ENCODE peak calls at places on chromosomes 12 and 14, in nine cellular contexts. H is T-helper 2 cell; W is SW480; G is Kasumi-1; E is stimulated activated CD4-positive, alpha-beta T cell treated with anti-CD3 and anti-CD28 coated beads, Interleukin-12 subunit alpha, Interleukin-12 subunit beta, amount 100 ng/mL, for 48 hours; K is posterior cingulate gyrus; X is stimulated activated CD8-positive, alpha-beta memory T cell treated with anti-CD3 and anti-CD28 coated beads, Interleukin-7, amount 100 ng/mL, for 1 hour; B is NCI-H1105; F is BE2C. L is an unnamed sample.

GRCh38 chr12:27975222-27976136 is 2.9 kb upstream of the PTHLH start:
- DNase-seq in E (no peak), B (no peak), G (peak; percentile 53), H (no peak), F (peak; percentile 36), K (no peak), W (no peak), X (no peak), L (peak; percentile 73)

GRCh38 chr12:122721057-122721545 is 4.5 kb upstream of the HCAR3 start:
- DNase-seq in B (no peak), F (no peak), K (no peak), E (no peak), G (no peak), H (no peak), X (no peak), W (no peak), L (no peak)

GRCh38 chr14:94423465-94424056 is 29.0 kb downstream of the SERPINA11 start:
- DNase-seq in B (no peak), E (peak; percentile 44), W (peak; percentile 77), K (peak; percentile 89), G (peak; percentile 75), H (no peak), X (peak; percentile 2), F (peak; percentile 72), L (peak; percentile 75)

GRCh38 chr12:34033628-34034296 is 11.5 kb downstream of the ALG10 start:
- DNase-seq in B (peak; percentile 14), K (no peak), W (peak; percentile 28), F (no peak), H (no peak), E (no peak), X (no peak), G (peak; percentile 55), L (no peak)

GRCh38 chr12:119544780-119545625 is 48.6 kb upstream of the TMEM233 start:
- DNase-seq in E (peak; percentile 28), W (peak; percentile 31), H (no peak), F (peak; percentile 71), K (peak; percentile 85), G (peak; percentile 79), X (peak; percentile 9), B (peak; percentile 76), L (peak; percentile 38)

GRCh38 chr14:103071544-103072251 is 12.3 kb upstream of the LBHD2 start:
- DNase-seq in H (no peak), X (no peak), B (no peak), E (no peak), G (no peak), K (peak; percentile 55), W (no peak), F (no peak), L (peak; percentile 90)

GRCh38 chr12:96323906-96324305 is 76.3 kb downstream of the CDK17 start:
- DNase-seq in W (no peak), H (no peak), F (no peak), E (no peak), X (no peak), G (no peak), K (no peak), B (no peak), L (no peak)

GRCh38 chr12:127548123-127548553 is 718.8 kb upstream of the TMEM132C start:
- DNase-seq in H (no peak), K (no peak), X (no peak), G (no peak), E (no peak), F (no peak), W (peak; percentile 53), B (peak; percentile 86), L (no peak)

GRCh38 chr14:61524936-61525292 is 170.4 kb upstream of the HIF1A start:
- DNase-seq in G (no peak), X (no peak), K (no peak), H (no peak), W (no peak), B (no peak), F (no peak), E (no peak), L (no peak)

GRCh38 chr14:73888460-73888725 is 1.7 kb downstream of the ZNF410 start:
- DNase-seq in G (no peak), F (no peak), W (no peak), B (no peak), X (no peak), K (no peak), E (no peak), H (no peak), L (no peak)

GRCh38 chr12:49810159-49810459 is 18.1 kb downstream of the NCKAP5L start:
- DNase-seq in X (no peak), K (no peak), G (no peak), E (no peak), H (no peak), W (no peak), B (no peak), F (no peak), L (no peak)

GRCh38 chr12:48970702-48971334 is 717 bp downstream of the WNT10B start:
- DNase-seq in E (no peak), W (no peak), G (no peak), F (no peak), H (no peak), B (no peak), K (no peak), X (no peak), L (no peak)

GRCh38 chr12:777550-778047 is 25.2 kb downstream of the WNK1 start:
- DNase-seq in W (no peak), E (no peak), G (no peak), K (no peak), H (no peak), X (no peak), F (no peak), B (no peak), L (no peak)

GRCh38 chr12:46233418-46233817 is 35.4 kb downstream of the SLC38A1 start:
- DNase-seq in K (no peak), H (no peak), G (peak; percentile 71), X (no peak), W (no peak), B (peak; percentile 48), E (no peak), F (no peak), L (no peak)

GRCh38 chr12:42474391-42474790 is 115.2 kb downstream of the PRICKLE1 start:
- DNase-seq in X (no peak), G (no peak), B (no peak), E (no peak), K (no peak), H (no peak), F (no peak), W (peak; percentile 18), L (no peak)

GRCh38 chr12:25972783-25973182 is 14.3 kb downstream of the RASSF8 start:
- DNase-seq in F (no peak), W (no peak), H (no peak), X (no peak), G (no peak), B (no peak), E (no peak), K (no peak), L (no peak)

GRCh38 chr14:82159624-82160023 is 626.0 kb upstream of the SEL1L start:
- DNase-seq in X (no peak), F (no peak), H (no peak), G (no peak), K (no peak), E (no peak), B (no peak), W (no peak), L (no peak)

GRCh38 chr12:10102322-10102721 is 3.5 kb upstream of the CLEC1A start:
- DNase-seq in H (no peak), E (no peak), K (no peak), F (no peak), W (no peak), B (no peak), G (no peak), X (no peak), L (no peak)

GRCh38 chr14:67619446-67620216 is at the start of gene ARG2:
- DNase-seq in H (peak; percentile 96), E (peak; percentile 89), X (peak; percentile 94), W (peak; percentile 99), F (peak; percentile 96), G (peak; percentile 83), K (peak; percentile 99), B (peak; percentile 98), L (peak; percentile 99)

GRCh38 chr12:109737111-109737510 is 23.5 kb downstream of the FAM222A start:
- DNase-seq in E (no peak), K (peak; percentile 5), W (no peak), X (no peak), F (peak; percentile 8), G (no peak), B (no peak), H (no peak), L (no peak)

GRCh38 chr12:104138747-104139186 is 757 bp upstream of the NFYB start:
- DNase-seq in W (no peak), F (no peak), G (no peak), K (peak; percentile 85), H (no peak), E (no peak), B (no peak), X (no peak), L (no peak)

GRCh38 chr14:93733231-93733630 is 55.1 kb downstream of the PRIMA1 start:
- DNase-seq in K (peak; percentile 61), G (no peak), X (no peak), B (no peak), F (no peak), W (no peak), E (no peak), H (no peak), L (peak; percentile 62)

GRCh38 chr12:95060951-95061350 is 12.5 kb downstream of the NR2C1 start:
- DNase-seq in K (no peak), H (no peak), B (no peak), W (no peak), E (no peak), G (no peak), F (no peak), X (no peak), L (no peak)